ENCODE peak calls at places on chromosomes 5 and 9, in four cellular contexts. A is WERI-Rb-1, J is BJ, S is right atrium auricular region. E is an unnamed sample.
A peak's percentile ranks its signal among the peaks of the same experiment; 100 is the strongest.

GRCh38 chr5:148843510-148844318 is 17.3 kb downstream of the ADRB2 start:
- DNase-seq in J (no peak), A (no peak), S (no peak), E (no peak)

GRCh38 chr9:80382523-80382922 is 810.8 kb downstream of the TLE4 start:
- DNase-seq in J (no peak), S (no peak), A (no peak), E (no peak)

GRCh38 chr5:20368581-20368980 is 380.6 kb upstream of the CDH18 start:
- DNase-seq in J (no peak), S (no peak), A (no peak), E (no peak)

GRCh38 chr9:32550046-32550608 is 2.0 kb upstream of the SMIM27 start:
- DNase-seq in S (no peak), J (no peak), A (no peak), E (no peak)

GRCh38 chr5:169154660-169155059 is 146.3 kb downstream of the SLIT3 start:
- DNase-seq in S (no peak), A (no peak), J (no peak), E (no peak)

GRCh38 chr5:108747111-108748009 is at the start of gene FER:
- DNase-seq in S (no peak), A (no peak), J (no peak), E (no peak)

GRCh38 chr9:122389195-122389594 is 18.4 kb downstream of the PTGS1 start:
- DNase-seq in S (no peak), A (no peak), J (no peak), E (no peak)

GRCh38 chr5:116583823-116584222 is 9.2 kb upstream of the SEMA6A start:
- DNase-seq in A (no peak), S (no peak), J (no peak), E (no peak)

GRCh38 chr9:137253717-137254623 is 1.2 kb upstream of the NELFB start:
- DNase-seq in A (no peak), J (no peak), S (no peak), E (no peak)

GRCh38 chr9:2180704-2181103 is 165.6 kb downstream of the SMARCA2 start:
- DNase-seq in A (no peak), J (no peak), S (no peak), E (no peak)

GRCh38 chr5:36300181-36300926 is 1.3 kb downstream of the RANBP3L start:
- DNase-seq in S (no peak), A (no peak), J (peak; percentile 10), E (peak; percentile 3)

GRCh38 chr5:173296737-173297676 is 31.2 kb downstream of the STC2 start:
- DNase-seq in S (no peak), J (no peak), A (no peak), E (no peak)

GRCh38 chr5:75192804-75193203 is 43.9 kb downstream of the ANKRD31 start:
- DNase-seq in J (no peak), A (no peak), S (no peak), E (no peak)

GRCh38 chr5:143002459-143003327 is 232.5 kb downstream of the ARHGAP26 start:
- DNase-seq in S (no peak), J (peak; percentile 63), A (no peak), E (peak; percentile 84)

GRCh38 chr9:5767968-5768932 is 64.7 kb downstream of the ERMP1 start:
- DNase-seq in A (no peak), J (no peak), S (no peak), E (no peak)

GRCh38 chr5:176780071-176780850 is 30.1 kb upstream of the UNC5A start:
- DNase-seq in A (no peak), J (no peak), S (no peak), E (no peak)

GRCh38 chr9:97704851-97705250 is 7.7 kb upstream of the XPA start:
- DNase-seq in S (no peak), A (no peak), J (no peak), E (no peak)

GRCh38 chr5:20575515-20575914 is 587.5 kb upstream of the CDH18 start:
- DNase-seq in J (no peak), A (no peak), S (no peak), E (no peak)

GRCh38 chr9:98641675-98642074 is 67.1 kb downstream of the GABBR2 start:
- DNase-seq in A (no peak), S (no peak), J (no peak), E (no peak)

GRCh38 chr9:130895038-130895437 is 1.6 kb downstream of the QRFP start:
- DNase-seq in J (no peak), A (no peak), S (no peak), E (no peak)

GRCh38 chr9:81635526-81636279 is 53.6 kb downstream of the TLE1 start:
- DNase-seq in J (peak; percentile 79), A (no peak), S (no peak), E (peak; percentile 38)

GRCh38 chr9:124815601-124816000 is 37.7 kb upstream of the WDR38 start:
- DNase-seq in A (no peak), J (no peak), S (no peak), E (no peak)

GRCh38 chr5:60101561-60101960 is 208.0 kb upstream of the PDE4D start:
- DNase-seq in J (no peak), A (no peak), S (no peak), E (no peak)

GRCh38 chr5:140402258-140403074 is 833 bp downstream of the ANKHD1 start:
- DNase-seq in A (peak; percentile 60), S (no peak), J (no peak), E (no peak)

GRCh38 chr9:110750272-110750671 is 81.7 kb downstream of the MUSK start:
- DNase-seq in A (no peak), J (no peak), S (peak; percentile 67), E (no peak)

GRCh38 chr5:135930029-135930948 is 24.5 kb downstream of the LECT2 start:
- DNase-seq in A (peak; percentile 70), S (no peak), J (no peak), E (no peak)

GRCh38 chr5:178386532-178386931 is 153.9 kb upstream of the PHYKPL start:
- DNase-seq in A (no peak), J (no peak), S (no peak), E (no peak)

GRCh38 chr5:142390303-142390840 is 65.6 kb upstream of the SPRY4 start:
- DNase-seq in J (no peak), S (no peak), A (no peak), E (peak; percentile 17)

GRCh38 chr5:82720213-82720612 is 357.0 kb downstream of the TMEM167A start:
- DNase-seq in S (no peak), A (no peak), J (no peak), E (no peak)

GRCh38 chr5:32504923-32505596 is 60.5 kb upstream of the ZFR start:
- DNase-seq in J (peak; percentile 97), A (peak; percentile 53), S (peak; percentile 71), E (peak; percentile 94)

DNA sequence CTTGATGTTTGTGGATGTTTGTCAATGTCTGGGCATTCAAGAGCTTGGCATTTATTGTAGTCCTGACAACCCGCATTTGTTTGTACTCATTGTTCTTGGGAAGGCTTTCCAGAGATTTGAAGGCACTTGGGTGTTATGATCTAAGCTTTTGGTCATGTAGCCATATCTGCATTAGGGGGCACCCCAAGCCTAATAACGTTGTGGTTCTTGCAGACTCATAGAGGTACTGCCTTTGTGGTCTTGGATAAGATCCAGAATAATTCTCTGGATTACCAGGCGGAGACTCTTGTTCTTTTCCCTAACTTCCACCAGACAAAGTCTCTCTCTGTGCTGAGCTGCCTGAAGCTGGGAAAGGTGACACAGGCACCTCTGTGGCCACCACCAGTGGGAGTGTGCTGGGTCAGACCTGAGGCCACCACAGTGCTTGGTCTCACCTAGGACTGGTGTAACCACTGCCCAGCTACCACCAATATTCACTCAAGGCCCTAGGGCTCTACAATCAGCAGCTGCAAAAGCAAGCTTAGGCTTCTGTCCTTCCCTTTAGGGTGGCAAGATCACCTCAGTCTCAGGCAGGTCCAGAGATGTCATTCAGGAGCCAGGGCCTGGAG is 144.4 kb upstream of the TAS2R1 start:
- DNase-seq in A (peak; percentile 77), S (no peak), J (no peak), E (peak; percentile 75)
- TF ChIP-seq CTCF in A (peak; percentile 67), S (no peak), J (peak; percentile 50), E (peak; percentile 52)

DNA sequence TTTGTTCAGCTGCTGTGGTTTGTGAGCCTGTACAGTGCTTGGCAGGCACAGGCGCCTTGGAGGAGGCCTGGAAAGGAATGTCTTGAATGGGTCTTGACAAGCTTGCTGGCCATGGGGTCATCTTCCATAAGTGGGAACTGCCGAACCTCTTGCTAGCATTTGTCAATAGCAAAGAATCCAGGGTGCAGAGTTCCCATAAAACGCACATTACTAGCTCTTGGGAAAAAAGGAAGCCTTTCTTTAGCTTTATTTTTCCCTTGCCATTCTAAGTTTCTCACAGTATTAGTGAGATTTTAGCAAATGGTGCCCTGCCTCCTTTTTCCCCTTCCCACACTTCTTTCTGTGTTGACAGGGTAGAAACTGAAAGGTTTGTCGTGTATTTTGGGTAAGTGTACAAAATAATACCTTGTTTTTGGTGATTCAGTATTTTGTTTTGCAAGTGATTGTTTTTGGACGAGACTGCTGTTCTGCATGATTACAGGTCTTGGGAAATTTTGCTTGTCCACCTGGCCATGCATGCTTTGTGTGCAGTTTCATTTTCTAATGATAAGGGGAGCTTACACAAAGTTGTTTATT is 82.0 kb downstream of the ADGRV1 start:
- DNase-seq in S (no peak), J (no peak), A (no peak), E (no peak)
- H3K4me3 ChIP-seq in S (no peak overlapping the region), J (no peak overlapping the region), A (no peak overlapping the region), E (no peak overlapping the region)

GRCh38 chr5:4295663-4296339 is 700.2 kb downstream of the IRX1 start:
- DNase-seq in A (peak; percentile 79), J (no peak), S (no peak), E (no peak)
- TF ChIP-seq CTCF in A (peak; percentile 86), J (no peak), S (no peak), E (no peak)

DNA sequence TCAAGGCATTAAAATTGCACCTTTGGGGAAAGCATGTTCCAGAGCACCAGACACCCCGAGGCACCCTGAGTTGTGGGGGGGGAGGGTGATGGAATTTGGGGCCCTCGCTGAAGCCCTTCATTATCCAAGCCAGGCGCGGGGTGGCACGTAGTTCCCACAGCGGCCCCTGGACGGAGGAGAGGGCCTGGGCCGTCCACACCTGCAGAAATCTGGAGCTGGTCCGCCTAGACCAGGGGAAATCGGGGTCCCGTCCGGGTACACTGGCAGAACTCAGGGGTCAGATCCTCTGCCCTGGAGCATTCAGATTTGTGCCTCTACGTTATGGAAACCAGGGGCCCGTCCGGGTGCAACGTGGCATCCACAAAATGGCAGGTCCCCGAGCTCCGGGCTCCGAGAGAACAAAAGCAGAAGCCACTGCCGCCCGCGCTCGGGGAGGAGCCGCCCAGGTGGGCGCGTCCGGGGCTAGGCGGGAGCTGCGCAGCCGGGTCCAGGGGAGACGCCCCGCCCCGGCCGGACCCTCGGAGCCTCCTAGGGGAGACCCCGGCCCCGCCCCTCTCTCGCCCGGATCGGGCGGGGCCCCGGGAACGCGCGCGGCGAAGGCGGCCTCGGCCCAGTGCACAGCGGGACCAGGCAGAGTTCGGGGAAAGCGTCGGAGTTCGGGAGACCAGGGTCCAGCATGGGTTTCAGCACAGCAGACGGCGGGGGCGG is at the start of gene PLEKHG4B:
- DNase-seq in S (no peak), A (peak; percentile 54), J (no peak), E (no peak)
- H3K4me3 ChIP-seq in S (no peak within 1 kb of the TSS), A (peak within 1 kb of the TSS; percentile 22), J (peak within 1 kb of the TSS; percentile 38), E (peak within 1 kb of the TSS; percentile 38)

GRCh38 chr5:41270423-41271251 is 57.3 kb upstream of the C6 start:
- DNase-seq in S (no peak), A (peak; percentile 25), J (peak; percentile 27), E (peak; percentile 54)
- TF ChIP-seq CTCF in S (peak; percentile 74), A (peak; percentile 65), J (peak; percentile 86), E (peak; percentile 78)